ENCODE peak calls at places on chromosomes 5 and 9, in seven cellular contexts. Q is transverse colon, S is HCT116, I is adrenal gland, C is A549, R is uterus, M is stomach. B is an unnamed sample.

GRCh38 chr9:102740578-102740977 is 254.6 kb upstream of the CYLC2 start:
- DNase-seq in Q (no peak), S (no peak), R (no peak), C (no peak), M (no peak), I (no peak), B (no peak)

GRCh38 chr9:13970018-13970417 is 343.9 kb downstream of the NFIB start:
- DNase-seq in Q (no peak), S (no peak), M (no peak), R (no peak), I (no peak), C (no peak), B (no peak)

GRCh38 chr9:88388886-88389617 is 808 bp downstream of the SPIN1 start:
- DNase-seq in C (peak), M (peak), I (peak), R (peak), Q (peak), S (peak), B (peak)

GRCh38 chr9:89606567-89607311 is 1.9 kb downstream of the GADD45G start:
- DNase-seq in Q (peak), R (peak), S (no peak), M (peak), C (no peak), I (peak), B (peak)

GRCh38 chr5:148791334-148791667 is 35.1 kb upstream of the ADRB2 start:
- DNase-seq in C (no peak), S (no peak), R (no peak), M (no peak), Q (no peak), I (no peak), B (no peak)

GRCh38 chr9:111983484-111983908 is 86.9 kb downstream of the UGCG start:
- DNase-seq in M (no peak), S (no peak), I (no peak), C (no peak), Q (no peak), R (no peak), B (no peak)

GRCh38 chr9:104276709-104277245 is 182.7 kb downstream of the SMC2 start:
- DNase-seq in S (no peak), M (no peak), R (no peak), Q (no peak), I (no peak), C (no peak), B (no peak)

GRCh38 chr5:7393921-7394799 is 1.8 kb upstream of the ADCY2 start:
- DNase-seq in Q (no peak), I (no peak), R (no peak), S (no peak), M (no peak), C (no peak), B (no peak)

GRCh38 chr5:3854069-3854741 is 258.6 kb downstream of the IRX1 start:
- DNase-seq in I (no peak), M (no peak), C (no peak), R (no peak), S (no peak), Q (no peak), B (no peak)

GRCh38 chr9:124269556-124269955 is 11.8 kb downstream of the NEK6 start:
- DNase-seq in S (no peak), Q (no peak), I (no peak), R (no peak), M (no peak), C (no peak), B (no peak)

GRCh38 chr9:124272979-124273378 is 15.2 kb downstream of the NEK6 start:
- DNase-seq in R (no peak), M (no peak), I (no peak), C (no peak), S (no peak), Q (no peak), B (no peak)

GRCh38 chr9:124272118-124272517 is 14.4 kb downstream of the NEK6 start:
- DNase-seq in Q (no peak), R (no peak), M (no peak), I (no peak), C (no peak), S (no peak), B (no peak)

GRCh38 chr9:124271660-124272059 is 13.9 kb downstream of the NEK6 start:
- DNase-seq in M (peak), Q (peak), C (no peak), R (no peak), I (no peak), S (no peak), B (peak)

DNA sequence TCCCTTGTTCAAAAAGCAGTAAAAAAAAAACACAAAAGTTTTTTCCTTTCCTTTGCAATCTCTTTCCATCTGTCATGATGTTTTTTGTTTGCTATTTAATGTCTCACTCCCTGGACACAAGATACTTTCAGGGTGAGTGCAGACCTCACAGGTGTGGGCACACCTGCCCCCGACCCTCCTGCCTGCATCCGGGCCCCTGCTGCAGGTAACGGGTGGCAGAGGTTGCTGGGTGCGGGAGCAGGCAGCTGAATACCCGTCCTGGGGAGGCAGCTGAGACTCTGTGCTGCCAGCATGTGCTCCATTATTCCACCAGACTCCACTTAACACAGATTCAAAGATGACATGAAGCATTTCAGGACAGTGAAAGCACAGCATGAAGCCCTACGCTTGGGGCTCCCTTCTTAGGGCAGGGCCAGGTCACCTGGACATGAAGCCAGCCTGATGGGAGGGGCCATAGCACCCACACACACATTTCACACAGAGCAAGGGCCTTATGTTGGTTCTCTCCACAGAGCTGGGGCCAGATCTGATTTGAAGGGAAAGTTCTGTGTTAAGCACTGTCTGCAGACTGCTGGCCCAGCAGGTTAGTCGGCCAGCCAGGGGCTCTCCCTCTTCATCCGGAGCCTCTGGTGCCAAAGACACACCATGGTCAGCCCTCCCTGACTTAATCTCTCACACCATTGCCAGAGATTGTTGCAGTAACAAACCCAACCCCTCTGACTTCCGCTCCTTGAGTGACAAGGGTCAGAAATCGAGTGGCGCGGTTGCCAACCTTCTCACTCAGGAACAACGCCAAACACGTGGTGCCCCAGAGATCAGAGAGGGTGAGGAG is 13.0 kb downstream of the NEK6 start:
- DNase-seq in Q (peak), M (peak), I (no peak), R (no peak), S (no peak), C (no peak), B (peak)
- TF ChIP-seq POLR2A in Q (no peak), M (no peak), I (no peak), R (no peak), S (no peak), C (no peak), B (peak)

GRCh38 chr9:136372561-136373299 is 739 bp downstream of the CARD9 start:
- DNase-seq in S (no peak), R (no peak), Q (peak), M (peak), C (no peak), I (peak), B (peak)

GRCh38 chr9:136370687-136371530 is 2.6 kb downstream of the CARD9 start:
- DNase-seq in I (peak), C (no peak), M (no peak), S (no peak), Q (no peak), R (no peak), B (no peak)

GRCh38 chr9:136373300-136374182 is at the start of gene CARD9:
- DNase-seq in C (no peak), Q (peak), M (no peak), S (no peak), I (no peak), R (no peak), B (peak)

GRCh38 chr9:136370037-136370436 is 3.4 kb downstream of the CARD9 start:
- DNase-seq in I (no peak), R (no peak), M (no peak), S (no peak), Q (no peak), C (no peak), B (no peak)

DNA sequence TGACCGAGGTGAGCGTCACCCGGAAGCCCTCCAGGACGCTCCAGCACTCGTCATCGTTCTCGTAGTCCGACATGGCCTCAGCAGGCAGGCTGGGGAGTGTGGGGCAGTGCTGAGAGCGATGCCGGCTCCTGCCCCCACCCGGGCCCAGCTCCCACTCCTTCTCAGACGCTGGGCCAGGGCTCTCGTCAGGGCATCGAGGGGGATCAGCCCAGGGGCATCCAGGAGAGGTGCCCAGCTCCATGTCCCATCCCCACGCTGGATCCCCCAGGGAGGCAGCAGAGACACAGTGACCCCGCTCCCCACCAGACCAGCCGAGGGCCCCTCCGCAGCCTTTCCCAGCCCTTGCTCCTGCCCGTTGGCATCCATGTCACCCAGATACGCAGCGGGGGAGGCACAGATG is 1.5 kb downstream of the CARD9 start:
- DNase-seq in I (no peak), C (no peak), R (no peak), M (no peak), Q (no peak), S (no peak), B (no peak)
- H3K4me3 ChIP-seq in I (no peak), C (no peak), R (no peak), M (peak), Q (no peak), S (no peak), B (no peak)

DNA sequence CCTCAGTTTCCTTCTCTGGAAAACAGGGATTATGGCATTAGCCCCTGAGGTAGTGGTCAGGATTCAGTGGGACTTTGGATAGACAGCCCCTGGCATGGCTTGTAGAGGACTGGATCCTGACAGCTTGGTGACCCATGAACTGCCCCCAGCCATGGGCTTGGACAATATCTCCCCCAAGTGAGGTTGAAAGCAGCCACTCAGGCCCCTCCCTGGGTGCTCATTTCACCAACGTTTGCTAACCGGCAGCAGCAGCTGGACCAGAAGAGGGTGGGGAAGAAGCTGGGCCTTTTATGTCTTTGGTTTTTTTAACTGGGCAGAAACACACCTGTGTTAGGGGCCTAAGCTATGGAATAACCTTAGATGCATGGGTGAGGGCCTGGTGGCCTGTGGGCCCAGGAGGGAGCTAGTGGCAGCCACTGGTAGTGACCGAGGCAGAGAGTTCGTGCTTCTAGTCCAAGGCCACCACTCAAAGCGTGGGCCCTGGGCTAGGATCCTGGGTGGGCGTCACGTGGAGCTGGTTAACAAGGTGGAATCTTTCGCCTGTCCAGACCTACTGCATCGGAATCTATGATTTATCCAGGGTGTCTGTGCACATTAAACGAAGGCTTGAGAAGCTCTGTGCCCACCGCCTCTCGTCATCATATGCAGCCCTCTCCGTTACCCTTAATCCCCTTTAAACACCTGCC is 1.9 kb downstream of the SLC2A8 start:
- DNase-seq in Q (no peak), R (peak), I (no peak), S (no peak), M (no peak), C (no peak), B (no peak)
- H3K27ac ChIP-seq in Q (no peak), R (no peak), I (peak), S (no peak), M (no peak), C (peak), B (no peak)

DNA sequence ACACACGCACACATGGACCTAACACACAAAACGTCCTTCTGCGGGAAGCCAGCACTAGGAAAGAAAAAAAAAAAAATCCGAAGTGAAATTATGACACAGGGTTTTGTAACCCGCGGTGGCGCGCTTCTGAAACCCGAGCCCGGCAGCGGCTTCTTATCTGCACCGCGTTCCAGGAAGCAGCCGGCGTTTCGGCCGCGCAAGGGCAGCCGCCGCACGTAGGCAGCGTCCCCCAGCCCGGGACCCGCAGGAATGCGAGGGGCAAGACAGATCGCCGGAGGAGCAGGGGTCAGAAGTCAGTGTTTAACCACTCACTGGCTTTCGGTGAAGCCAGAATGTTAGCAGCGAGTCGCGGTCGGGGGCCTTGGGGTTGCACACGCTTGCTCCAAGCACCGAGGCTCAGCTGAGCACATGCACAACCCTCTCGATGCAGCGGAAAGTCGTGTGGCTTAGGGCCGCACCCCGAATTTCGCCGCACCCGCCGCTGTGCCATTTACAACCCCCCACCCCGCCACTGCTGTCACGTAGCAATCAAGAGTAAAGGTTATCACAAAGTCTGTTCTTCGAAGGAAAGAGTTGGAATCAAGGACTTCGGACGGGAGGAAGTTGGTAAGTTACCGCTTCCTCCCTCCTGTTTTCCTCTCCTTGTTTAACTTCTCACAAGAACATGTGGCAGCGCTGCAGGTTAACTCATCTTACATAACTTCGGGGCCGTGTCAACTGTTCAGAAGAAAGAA is 167.9 kb downstream of the AUH start:
- DNase-seq in I (peak), Q (peak), R (peak), S (peak), C (peak), M (peak), B (peak)
- TF ChIP-seq POLR2A in I (peak), Q (peak), R (peak), S (no peak), C (no peak), M (no peak), B (peak)

GRCh38 chr9:131404581-131404980 is 10.7 kb downstream of the PRRC2B start:
- DNase-seq in S (no peak), C (no peak), I (no peak), M (no peak), Q (no peak), R (no peak), B (no peak)

GRCh38 chr9:131404987-131405386 is 11.1 kb downstream of the PRRC2B start:
- DNase-seq in Q (no peak), C (no peak), R (no peak), S (no peak), M (no peak), I (no peak), B (no peak)

GRCh38 chr9:131406567-131407436 is 12.9 kb downstream of the PRRC2B start:
- DNase-seq in M (no peak), Q (no peak), C (no peak), I (no peak), R (no peak), S (no peak), B (no peak)

GRCh38 chr9:131405858-131406566 is 12.1 kb downstream of the PRRC2B start:
- DNase-seq in S (no peak), Q (no peak), R (no peak), C (no peak), M (no peak), I (no peak), B (peak)

DNA sequence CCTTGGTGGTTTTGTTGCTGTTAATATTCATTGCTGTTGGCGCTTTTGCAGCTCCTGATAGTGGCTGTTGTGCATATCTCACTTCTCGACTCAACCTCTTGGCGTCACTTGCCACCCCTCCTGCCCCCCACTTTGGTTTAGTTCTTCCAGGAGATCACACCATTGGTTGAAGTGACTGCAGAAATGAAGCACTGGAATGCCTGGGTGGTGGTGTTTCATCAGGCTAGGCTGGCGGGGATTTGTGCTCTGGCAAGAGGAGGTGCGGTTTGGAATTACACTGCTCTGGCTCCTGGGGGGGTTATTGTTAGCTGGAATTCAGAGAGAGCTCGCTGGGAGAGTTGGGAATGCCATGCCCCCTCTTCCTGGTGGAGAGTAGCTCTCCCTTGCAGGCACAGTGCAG is 11.5 kb downstream of the PRRC2B start:
- DNase-seq in Q (no peak), S (no peak), R (no peak), M (no peak), I (no peak), C (no peak), B (no peak)
- H3K4me3 ChIP-seq in Q (no peak), S (no peak), R (peak), M (no peak), I (no peak), C (no peak), B (no peak)

B was measured in body of pancreas.